ENCODE peak calls at places on chromosomes 7 and 10, in ten cellular contexts. Y is left ventricle myocardium inferior; P is AG10803; U is CD4-positive, alpha-beta memory T cell; V is heart left ventricle; A is pancreas; M is mesendoderm; T is HFF-Myc; I is astrocyte; L is colonic mucosa. E is an unnamed sample.

GRCh38 chr7:157656195-157656769 is 319.5 kb downstream of the DNAJB6 start:
- DNase-seq in Y (no peak), P (no peak), U (no peak), V (no peak), A (no peak), M (peak), T (no peak), I (no peak), L (no peak), E (no peak)

GRCh38 chr10:110110338-110110737 is 97.1 kb upstream of the MXI1 start:
- DNase-seq in Y (no peak), P (no peak), U (no peak), V (no peak), A (no peak), M (no peak), T (no peak), I (no peak), L (no peak), E (no peak)

GRCh38 chr7:1768835-1769234 is 98.8 kb downstream of the ELFN1 start:
- DNase-seq in Y (no peak), P (no peak), U (no peak), V (no peak), A (no peak), M (peak), T (no peak), I (no peak), L (no peak), E (no peak)

GRCh38 chr7:127731431-127732080 is 79.6 kb downstream of the SND1 start:
- DNase-seq in Y (no peak), P (no peak), U (no peak), V (no peak), A (no peak), M (no peak), T (no peak), I (no peak), L (no peak), E (no peak)

GRCh38 chr10:5317547-5318107 is 47.1 kb upstream of the UCN3 start:
- DNase-seq in Y (no peak), P (peak), U (peak), V (no peak), A (no peak), M (peak), T (peak), I (peak), L (no peak), E (no peak)

GRCh38 chr10:1206101-1206500 is 149.9 kb downstream of the WDR37 start:
- DNase-seq in Y (no peak), P (no peak), U (no peak), V (no peak), A (no peak), M (no peak), T (no peak), I (no peak), L (no peak), E (no peak)

GRCh38 chr10:94299417-94299816 is 63.3 kb downstream of the NOC3L start:
- DNase-seq in Y (no peak), P (peak), U (peak), V (no peak), A (no peak), M (no peak), T (peak), I (peak), L (no peak), E (no peak)

GRCh38 chr7:6425948-6426347 is 21.8 kb downstream of the DAGLB start:
- DNase-seq in Y (no peak), P (no peak), U (no peak), V (no peak), A (no peak), M (no peak), T (no peak), I (no peak), L (no peak), E (no peak)

GRCh38 chr7:1087952-1088920 is at the start of gene GPER1:
- DNase-seq in Y (peak), P (peak), U (no peak), V (peak), A (peak), M (peak), T (no peak), I (no peak), L (peak), E (no peak)

GRCh38 chr10:72083234-72084093 is 4.9 kb downstream of the SPOCK2 start:
- DNase-seq in Y (no peak), P (no peak), U (peak), V (no peak), A (no peak), M (no peak), T (no peak), I (no peak), L (no peak), E (no peak)

GRCh38 chr10:27744478-27745379 is 890 bp downstream of the MKX start:
- DNase-seq in Y (peak), P (peak), U (peak), V (no peak), A (peak), M (peak), T (no peak), I (peak), L (no peak), E (no peak)

GRCh38 chr10:72784551-72785421 is 92.8 kb downstream of the MCU start:
- DNase-seq in Y (peak), P (peak), U (no peak), V (peak), A (no peak), M (peak), T (peak), I (peak), L (peak), E (no peak)

GRCh38 chr7:99036531-99037175 is 107.3 kb downstream of the SMURF1 start:
- DNase-seq in Y (no peak), P (peak), U (no peak), V (no peak), A (peak), M (peak), T (no peak), I (peak), L (no peak), E (no peak)

GRCh38 chr10:129870926-129871660 is 93.0 kb downstream of the EBF3 start:
- DNase-seq in Y (no peak), P (peak), U (no peak), V (no peak), A (no peak), M (peak), T (no peak), I (no peak), L (no peak), E (no peak)
- H3K4me3 ChIP-seq in Y (no peak), P (no peak), U (no peak), V (no peak), A (no peak), M (no peak), T (no peak), I (no peak), L (no peak), E (no peak)

DNA sequence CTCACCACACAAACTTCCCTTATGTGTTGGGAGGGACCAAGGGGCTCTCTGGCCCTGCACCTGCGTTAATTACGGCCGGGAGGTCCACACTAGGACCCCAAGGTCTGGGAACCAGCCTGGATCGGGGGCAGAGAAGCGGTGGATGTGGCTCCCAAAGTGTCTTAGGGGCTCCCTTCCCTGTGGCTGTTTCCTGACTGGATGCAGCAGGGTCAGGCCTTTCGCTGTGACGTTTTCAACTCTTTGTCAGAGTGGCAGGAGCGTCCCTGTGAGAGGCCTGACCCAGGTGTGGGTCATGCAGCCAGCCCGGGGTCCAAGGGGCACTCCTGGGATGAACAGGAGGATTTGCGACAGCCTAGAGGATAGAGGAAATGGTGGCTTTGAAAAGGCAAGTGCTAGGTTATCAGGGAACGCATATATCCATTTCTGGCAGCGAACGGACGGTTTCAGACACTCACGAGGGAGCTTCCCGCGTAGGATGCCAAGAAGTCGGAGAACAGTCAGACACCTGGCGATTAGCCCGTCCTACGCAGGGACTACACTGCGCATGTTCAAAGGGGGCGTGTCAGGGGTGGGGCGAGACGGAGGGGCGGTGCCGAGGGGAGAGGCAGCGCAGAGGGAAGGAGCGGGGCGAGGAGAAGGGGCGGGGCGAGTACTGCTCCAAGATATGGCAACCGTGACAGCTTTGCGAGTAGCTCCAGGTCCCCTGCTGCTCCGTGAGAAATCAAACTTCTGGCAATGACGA is 46.2 kb upstream of the ZNF716 start:
- DNase-seq in Y (peak), P (no peak), U (no peak), V (peak), A (peak), M (no peak), T (no peak), I (no peak), L (no peak), E (no peak)
- H3K4me3 ChIP-seq in Y (peak), P (no peak), U (no peak), V (peak), A (no peak), M (no peak), T (no peak), I (no peak), L (no peak), E (no peak)

GRCh38 chr10:78550090-78550489 is 516.4 kb downstream of the RPS24 start:
- DNase-seq in Y (no peak), P (no peak), U (no peak), V (no peak), A (no peak), M (no peak), T (no peak), I (no peak), L (no peak), E (no peak)
- H3K4me3 ChIP-seq in Y (no peak), P (no peak), U (no peak), V (no peak), A (no peak), M (no peak), T (no peak), I (no peak), L (no peak), E (no peak)

GRCh38 chr10:16360001-16360400 is 76.8 kb upstream of the PTER start:
- DNase-seq in Y (no peak), P (no peak), U (no peak), V (no peak), A (no peak), M (no peak), T (no peak), I (no peak), L (no peak), E (no peak)

GRCh38 chr10:16361086-16361485 is 75.7 kb upstream of the PTER start:
- DNase-seq in Y (no peak), P (no peak), U (no peak), V (no peak), A (no peak), M (no peak), T (no peak), I (no peak), L (no peak), E (no peak)

GRCh38 chr10:16360425-16360824 is 76.4 kb upstream of the PTER start:
- DNase-seq in Y (no peak), P (no peak), U (no peak), V (no peak), A (no peak), M (no peak), T (no peak), I (no peak), L (no peak), E (no peak)
- H3K4me3 ChIP-seq in Y (no peak), P (no peak), U (no peak), V (no peak), A (no peak), M (no peak), T (no peak), I (no peak), L (no peak), E (no peak)

GRCh38 chr10:80442879-80443278 is 11.2 kb upstream of the TSPAN14 start:
- DNase-seq in Y (no peak), P (no peak), U (no peak), V (no peak), A (no peak), M (no peak), T (no peak), I (no peak), L (no peak), E (no peak)
- H3K4me3 ChIP-seq in Y (no peak), P (no peak), U (no peak), V (no peak), A (no peak), M (no peak), T (no peak), I (no peak), L (no peak), E (no peak)

GRCh38 chr7:83457022-83457892 is 191.7 kb downstream of the SEMA3E start:
- DNase-seq in Y (no peak), P (peak), U (no peak), V (no peak), A (no peak), M (peak), T (no peak), I (peak), L (no peak), E (no peak)
- H3K4me3 ChIP-seq in Y (no peak), P (no peak), U (no peak), V (no peak), A (no peak), M (no peak), T (no peak), I (no peak), L (no peak), E (no peak)

DNA sequence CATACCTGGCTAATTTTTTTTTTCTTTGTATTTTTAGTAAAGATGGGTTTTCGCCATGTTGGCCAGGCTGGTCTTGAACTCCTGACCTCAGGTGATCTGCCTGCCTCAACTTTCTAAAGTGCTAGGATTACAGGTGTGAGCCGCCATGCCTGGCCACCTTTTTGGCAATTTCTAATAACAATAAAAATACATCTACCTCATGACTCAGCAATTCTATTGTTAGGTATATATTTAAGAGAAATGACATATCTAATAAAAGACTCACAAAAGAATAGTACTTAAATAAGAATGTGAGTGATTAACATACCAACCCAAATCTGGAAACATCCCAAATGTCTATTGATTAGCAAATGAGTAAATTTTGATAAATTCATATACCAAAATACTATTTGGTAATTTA is 103.6 kb upstream of the PPP1R9A start:
- DNase-seq in Y (no peak), P (no peak), U (no peak), V (no peak), A (no peak), M (no peak), T (no peak), I (no peak), L (no peak), E (no peak)
- H3K4me3 ChIP-seq in Y (no peak), P (no peak), U (no peak), V (no peak), A (no peak), M (no peak), T (no peak), I (no peak), L (no peak), E (no peak)

GRCh38 chr7:135995751-135996150 is 18.6 kb upstream of the MTPN start:
- DNase-seq in Y (no peak), P (no peak), U (no peak), V (no peak), A (no peak), M (no peak), T (no peak), I (no peak), L (no peak), E (no peak)
- H3K4me3 ChIP-seq in Y (no peak), P (no peak), U (no peak), V (no peak), A (no peak), M (no peak), T (no peak), I (no peak), L (no peak), E (no peak)

GRCh38 chr7:44575054-44575453 is 1.3 kb upstream of the DDX56 start:
- DNase-seq in Y (no peak), P (no peak), U (no peak), V (no peak), A (no peak), M (no peak), T (no peak), I (no peak), L (no peak), E (no peak)
- H3K4me3 ChIP-seq in Y (peak), P (peak), U (no peak), V (no peak), A (no peak), M (no peak), T (peak), I (no peak), L (no peak), E (no peak)

DNA sequence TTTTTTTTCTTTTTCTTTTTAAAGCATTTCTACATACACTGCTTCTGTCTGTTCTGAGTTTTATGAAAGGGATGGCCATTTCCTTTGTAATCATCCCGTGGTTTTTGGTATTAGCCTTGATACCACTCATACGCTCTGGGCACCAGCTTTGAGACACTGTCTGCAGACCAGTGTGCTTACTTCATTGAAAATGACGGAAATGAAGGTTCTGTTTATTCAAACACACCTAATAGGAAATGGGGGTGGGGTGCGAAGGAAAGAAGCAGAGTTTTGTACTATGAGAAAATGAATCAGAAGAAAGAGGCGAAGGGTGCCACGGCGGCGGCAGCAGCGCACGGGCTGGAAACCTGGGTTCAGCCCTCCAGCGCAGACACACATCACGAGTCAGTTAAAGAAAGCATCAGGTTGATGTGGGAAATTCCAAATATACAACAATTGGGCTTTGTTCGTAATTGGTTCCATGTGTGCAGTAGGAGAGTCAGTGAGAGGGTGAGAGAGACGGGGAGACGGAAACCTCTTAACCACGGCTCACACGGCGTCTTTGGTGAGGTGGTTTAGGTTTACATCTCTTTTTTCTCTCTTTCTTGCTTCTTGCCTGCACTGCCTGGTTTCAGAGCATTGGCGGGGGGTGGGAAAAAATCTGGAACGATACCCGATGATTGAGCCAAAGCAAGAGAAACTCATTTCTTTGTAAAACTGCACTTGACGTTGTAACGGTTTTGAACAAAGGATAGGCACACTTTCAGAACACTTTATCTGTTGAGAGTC is 321.2 kb downstream of the FRMD4A start:
- DNase-seq in Y (no peak), P (peak), U (peak), V (no peak), A (no peak), M (no peak), T (peak), I (peak), L (no peak), E (peak)
- H3K4me3 ChIP-seq in Y (peak), P (peak), U (peak), V (peak), A (peak), M (no peak), T (peak), I (peak), L (peak), E (peak)

E was measured in GM12864.